ENCODE peak calls at places on chromosomes 5 and 9, in ten cellular contexts. Q, J, U, H, E, X, M, Z, F and I are unnamed samples.

GRCh38 chr5:147610798-147611197 is 100.9 kb upstream of the DPYSL3 start:
- DNase-seq in F (no peak), Q (no peak), H (no peak), Z (no peak), U (no peak), M (no peak), J (no peak), E (no peak), X (no peak), I (no peak)

GRCh38 chr9:14207352-14207995 is 106.5 kb downstream of the NFIB start:
- DNase-seq in M (no peak), F (no peak), X (no peak), Z (no peak), U (no peak), E (no peak), J (no peak), H (no peak), Q (no peak), I (no peak)

GRCh38 chr5:112390327-112390726 is 28.8 kb downstream of the EPB41L4A start:
- DNase-seq in U (peak), F (no peak), E (no peak), H (no peak), Z (peak), M (no peak), J (no peak), X (no peak), Q (no peak), I (peak)

GRCh38 chr5:124932791-124933600 is 186.6 kb upstream of the ZNF608 start:
- DNase-seq in F (peak), M (peak), U (no peak), E (no peak), Z (peak), X (no peak), J (peak), H (no peak), Q (no peak), I (no peak)

GRCh38 chr9:16985559-16986348 is 115.3 kb upstream of the BNC2 start:
- DNase-seq in E (no peak), Q (no peak), U (no peak), J (peak), H (no peak), F (peak), M (no peak), Z (no peak), X (no peak), I (peak)

GRCh38 chr5:141701341-141702119 is 19.5 kb upstream of the ARAP3 start:
- DNase-seq in E (peak), H (no peak), J (peak), Z (no peak), X (no peak), F (no peak), M (no peak), U (no peak), Q (no peak), I (no peak)

GRCh38 chr5:18072600-18072999 is 438.3 kb downstream of the TAF11L14 start:
- DNase-seq in Q (no peak), X (no peak), M (no peak), E (no peak), J (no peak), F (no peak), H (no peak), Z (no peak), U (no peak), I (no peak)

GRCh38 chr9:112176410-112177010 is 1.4 kb upstream of the SUSD1 start:
- DNase-seq in U (peak), J (no peak), Z (no peak), F (no peak), M (no peak), E (no peak), Q (no peak), H (no peak), X (no peak), I (no peak)

GRCh38 chr9:113484258-113484730 is 20.8 kb downstream of the RGS3 start:
- DNase-seq in X (no peak), M (peak), U (peak), F (peak), Z (peak), H (no peak), Q (no peak), J (peak), E (no peak), I (peak)

GRCh38 chr5:164345173-164345572 is 839.8 kb downstream of the MAT2B start:
- DNase-seq in M (no peak), Q (no peak), E (no peak), Z (peak), F (peak), J (peak), X (no peak), H (no peak), U (no peak), I (peak)

GRCh38 chr9:98333703-98334582 is 78.5 kb upstream of the TBC1D2 start:
- DNase-seq in H (no peak), X (no peak), F (peak), M (peak), E (no peak), Z (no peak), Q (peak), J (no peak), U (no peak), I (no peak)

GRCh38 chr5:87254035-87254434 is 13.6 kb upstream of the RASA1 start:
- DNase-seq in U (no peak), Q (no peak), X (no peak), M (no peak), Z (no peak), E (no peak), F (no peak), H (no peak), J (no peak), I (no peak)

GRCh38 chr5:80967500-80968181 is 7.5 kb downstream of the RASGRF2 start:
- DNase-seq in Z (no peak), H (peak), J (no peak), M (no peak), F (peak), X (peak), E (no peak), U (peak), Q (peak), I (peak)

GRCh38 chr9:92617951-92618510 is 51.9 kb downstream of the IPPK start:
- DNase-seq in J (no peak), M (peak), U (no peak), H (peak), Q (no peak), E (no peak), F (no peak), X (no peak), Z (no peak), I (no peak)

GRCh38 chr5:82413302-82414042 is 135.3 kb upstream of the RPS23 start:
- DNase-seq in M (no peak), J (no peak), Q (no peak), H (no peak), F (peak), Z (no peak), X (no peak), U (no peak), E (no peak), I (no peak)

GRCh38 chr5:126837242-126837641 is 60.3 kb downstream of the LMNB1 start:
- DNase-seq in H (no peak), U (no peak), Z (no peak), Q (no peak), M (no peak), F (no peak), E (no peak), J (no peak), X (no peak), I (no peak)

GRCh38 chr5:134541736-134542376 is 16.4 kb downstream of the JADE2 start:
- DNase-seq in F (peak), X (no peak), J (peak), Q (no peak), H (peak), Z (peak), E (no peak), U (no peak), M (no peak), I (peak)

GRCh38 chr9:98255064-98255577 is 328 bp downstream of the TBC1D2 start:
- DNase-seq in Z (peak), U (no peak), X (no peak), F (peak), Q (peak), M (no peak), H (peak), J (no peak), E (no peak), I (no peak)

GRCh38 chr5:138978085-138978484 is 103.0 kb upstream of the LRRTM2 start:
- DNase-seq in J (no peak), U (no peak), X (no peak), Z (no peak), E (no peak), Q (no peak), M (no peak), F (peak), H (no peak), I (no peak)

GRCh38 chr5:97101189-97101910 is 41.1 kb downstream of the LIX1 start:
- DNase-seq in F (peak), Q (no peak), Z (no peak), J (no peak), X (no peak), E (no peak), U (no peak), M (no peak), H (no peak), I (no peak)

GRCh38 chr9:96186601-96187011 is 115.4 kb downstream of the HSD17B3 start:
- DNase-seq in E (no peak), M (no peak), U (no peak), X (no peak), Z (peak), F (no peak), J (no peak), H (no peak), Q (no peak), I (peak)

GRCh38 chr5:74127377-74128338 is 501.7 kb downstream of the ARHGEF28 start:
- DNase-seq in H (no peak), U (peak), J (peak), E (no peak), Z (peak), M (no peak), X (peak), Q (peak), F (peak), I (peak)

GRCh38 chr5:169910393-169910792 is 69.9 kb downstream of the INSYN2B start:
- DNase-seq in Z (no peak), E (no peak), F (no peak), M (no peak), Q (no peak), H (no peak), U (no peak), X (no peak), J (no peak), I (no peak)

GRCh38 chr9:76717176-76717575 is 47.1 kb upstream of the PCA3 start:
- DNase-seq in U (no peak), X (no peak), F (no peak), J (no peak), Q (no peak), Z (no peak), M (no peak), H (no peak), E (no peak), I (no peak)

GRCh38 chr9:97307091-97307490 is 368 bp upstream of the CCDC180 start:
- DNase-seq in E (no peak), M (no peak), Q (peak), U (no peak), J (peak), H (peak), X (no peak), Z (peak), F (peak), I (peak)

GRCh38 chr5:52769061-52769460 is 18.7 kb upstream of the ITGA1 start:
- DNase-seq in E (no peak), X (no peak), J (no peak), U (no peak), Q (no peak), F (peak), H (no peak), Z (no peak), M (no peak), I (no peak)

GRCh38 chr9:8762676-8763075 is 963.1 kb upstream of the DMAC1 start:
- DNase-seq in Z (no peak), F (no peak), E (no peak), X (no peak), Q (no peak), M (no peak), J (no peak), U (no peak), H (no peak), I (no peak)

GRCh38 chr5:176653986-176654385 is 6.7 kb downstream of the TSPAN17 start:
- DNase-seq in Z (no peak), Q (no peak), H (no peak), U (no peak), E (no peak), X (no peak), J (no peak), F (no peak), M (no peak), I (no peak)

GRCh38 chr5:124662261-124662781 is 84.1 kb downstream of the ZNF608 start:
- DNase-seq in M (no peak), U (no peak), Z (peak), E (no peak), F (no peak), Q (no peak), J (no peak), X (peak), H (no peak), I (no peak)

GRCh38 chr5:445591-445990 is 2.6 kb downstream of the EXOC3 start:
- DNase-seq in J (peak), F (no peak), U (no peak), X (no peak), H (peak), E (no peak), Q (no peak), Z (no peak), M (peak), I (no peak)

GRCh38 chr5:177393206-177393765 is 7.2 kb downstream of the PFN3 start:
- DNase-seq in X (no peak), Q (no peak), U (no peak), F (no peak), M (no peak), H (no peak), E (no peak), J (no peak), Z (no peak), I (no peak)

GRCh38 chr9:114409103-114409780 is 21.5 kb upstream of the AKNA start:
- DNase-seq in M (no peak), X (no peak), E (no peak), Z (peak), H (no peak), Q (peak), J (no peak), U (no peak), F (peak), I (no peak)

GRCh38 chr5:137794863-137795262 is 40.7 kb upstream of the HNRNPA0 start:
- DNase-seq in F (no peak), U (no peak), M (no peak), X (no peak), Q (no peak), E (no peak), H (no peak), Z (no peak), J (no peak), I (no peak)

GRCh38 chr5:65927497-65928340 is 1.3 kb downstream of the ERBIN start:
- DNase-seq in M (no peak), Z (peak), F (peak), U (peak), H (no peak), E (no peak), Q (peak), J (no peak), X (peak), I (peak)

GRCh38 chr9:117795271-117795670 is 91.1 kb downstream of the TLR4 start:
- DNase-seq in M (no peak), U (no peak), E (no peak), H (no peak), X (no peak), F (no peak), Q (no peak), J (no peak), Z (no peak), I (no peak)

GRCh38 chr9:137318976-137319375 is 16.9 kb upstream of the NRARP start:
- DNase-seq in U (no peak), J (peak), M (peak), X (no peak), F (peak), H (peak), Z (no peak), E (no peak), Q (peak), I (no peak)

GRCh38 chr9:130938652-130939404 is at the start of gene FIBCD1:
- DNase-seq in F (peak), Z (no peak), U (no peak), E (peak), M (no peak), H (no peak), Q (peak), X (peak), J (no peak), I (no peak)

GRCh38 chr9:89986190-89986589 is 381.4 kb downstream of the GADD45G start:
- DNase-seq in E (no peak), F (no peak), H (no peak), M (no peak), J (no peak), Z (no peak), X (no peak), U (no peak), Q (no peak), I (no peak)

GRCh38 chr5:168482361-168482760 is 3.9 kb upstream of the RARS1 start:
- DNase-seq in F (no peak), E (no peak), J (no peak), U (no peak), Z (no peak), H (no peak), X (no peak), M (no peak), Q (no peak), I (no peak)

GRCh38 chr5:168489059-168489458 is 2.8 kb downstream of the RARS1 start:
- DNase-seq in Z (no peak), X (no peak), H (no peak), E (no peak), M (no peak), J (no peak), Q (no peak), F (no peak), U (no peak), I (no peak)

GRCh38 chr5:168481330-168481788 is 4.9 kb upstream of the RARS1 start:
- DNase-seq in H (no peak), Z (no peak), M (no peak), E (peak), J (no peak), F (no peak), Q (no peak), U (peak), X (no peak), I (no peak)

GRCh38 chr5:168480601-168481000 is 5.7 kb upstream of the RARS1 start:
- DNase-seq in H (no peak), F (no peak), X (no peak), Z (no peak), E (no peak), Q (no peak), M (no peak), U (no peak), J (no peak), I (no peak)

DNA sequence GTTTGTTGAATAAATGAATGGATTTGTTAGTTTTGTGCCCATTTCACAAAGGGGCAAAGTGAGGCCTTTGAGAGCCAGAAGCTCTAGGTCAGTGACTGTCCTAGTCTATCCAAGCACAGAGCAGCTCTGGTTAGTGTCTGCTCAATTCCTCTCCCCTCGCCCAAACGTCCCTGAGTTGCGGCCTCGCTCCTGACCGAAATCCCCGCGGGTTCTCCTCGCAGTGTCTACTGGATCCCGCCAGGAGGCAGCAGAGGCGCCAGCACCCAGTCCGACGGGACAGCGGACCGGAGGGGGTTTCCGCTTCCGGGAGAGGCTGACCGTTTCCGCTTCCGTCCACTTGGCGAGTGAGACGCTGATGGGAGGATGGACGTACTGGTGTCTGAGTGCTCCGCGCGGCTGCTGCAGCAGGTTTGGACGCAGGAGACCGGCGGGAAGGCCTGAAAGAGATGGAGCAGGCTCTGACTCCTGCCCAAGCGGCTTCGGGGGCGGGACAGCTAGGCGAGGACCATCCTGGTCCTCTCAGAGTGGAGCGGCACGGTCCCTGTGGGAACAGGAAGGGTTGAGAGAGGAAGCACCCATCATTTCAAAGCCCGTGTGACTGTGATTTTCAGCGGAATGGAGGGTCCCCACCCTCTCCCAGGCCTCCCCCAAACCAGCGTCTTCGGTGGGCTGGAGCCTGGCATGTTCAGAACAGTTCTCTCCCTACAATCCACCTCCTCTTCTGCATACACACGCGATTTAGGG is at the start of gene RARS1:
- DNase-seq in M (peak), U (peak), Z (peak), F (peak), H (peak), Q (peak), J (peak), E (peak), X (peak), I (peak)
- TF ChIP-seq POLR2A in M (peak), U (peak), Z (peak), F (peak), H (peak), Q (peak), J (no peak), E (peak), X (peak), I (peak)

DNA sequence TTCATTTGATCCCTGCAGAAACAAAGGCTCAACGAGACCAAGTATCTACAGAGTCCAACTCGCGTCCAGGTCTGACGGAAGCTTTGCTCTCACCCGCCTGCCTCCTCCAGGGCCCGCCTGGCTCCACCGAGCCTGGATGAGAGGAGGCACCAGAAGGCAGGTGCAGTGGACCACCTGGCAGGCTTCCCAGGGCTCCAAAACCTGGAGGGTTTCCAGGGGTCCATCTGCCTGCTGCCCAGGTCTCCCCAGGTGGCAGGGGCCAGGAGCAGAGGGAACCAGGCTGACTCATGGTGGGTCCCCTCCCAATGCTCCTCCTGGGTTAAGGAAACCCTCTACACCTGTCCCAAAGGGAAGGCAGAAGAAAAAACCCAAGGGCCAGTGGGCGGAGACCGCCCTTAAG is 59.5 kb downstream of the VAV2 start:
- DNase-seq in M (no peak), Z (no peak), H (no peak), Q (no peak), U (no peak), X (no peak), E (no peak), F (no peak), J (no peak), I (no peak)
- TF ChIP-seq POLR2A in M (no peak), Z (no peak), H (no peak), Q (no peak), U (no peak), X (no peak), E (no peak), F (no peak), J (no peak), I (no peak)

DNA sequence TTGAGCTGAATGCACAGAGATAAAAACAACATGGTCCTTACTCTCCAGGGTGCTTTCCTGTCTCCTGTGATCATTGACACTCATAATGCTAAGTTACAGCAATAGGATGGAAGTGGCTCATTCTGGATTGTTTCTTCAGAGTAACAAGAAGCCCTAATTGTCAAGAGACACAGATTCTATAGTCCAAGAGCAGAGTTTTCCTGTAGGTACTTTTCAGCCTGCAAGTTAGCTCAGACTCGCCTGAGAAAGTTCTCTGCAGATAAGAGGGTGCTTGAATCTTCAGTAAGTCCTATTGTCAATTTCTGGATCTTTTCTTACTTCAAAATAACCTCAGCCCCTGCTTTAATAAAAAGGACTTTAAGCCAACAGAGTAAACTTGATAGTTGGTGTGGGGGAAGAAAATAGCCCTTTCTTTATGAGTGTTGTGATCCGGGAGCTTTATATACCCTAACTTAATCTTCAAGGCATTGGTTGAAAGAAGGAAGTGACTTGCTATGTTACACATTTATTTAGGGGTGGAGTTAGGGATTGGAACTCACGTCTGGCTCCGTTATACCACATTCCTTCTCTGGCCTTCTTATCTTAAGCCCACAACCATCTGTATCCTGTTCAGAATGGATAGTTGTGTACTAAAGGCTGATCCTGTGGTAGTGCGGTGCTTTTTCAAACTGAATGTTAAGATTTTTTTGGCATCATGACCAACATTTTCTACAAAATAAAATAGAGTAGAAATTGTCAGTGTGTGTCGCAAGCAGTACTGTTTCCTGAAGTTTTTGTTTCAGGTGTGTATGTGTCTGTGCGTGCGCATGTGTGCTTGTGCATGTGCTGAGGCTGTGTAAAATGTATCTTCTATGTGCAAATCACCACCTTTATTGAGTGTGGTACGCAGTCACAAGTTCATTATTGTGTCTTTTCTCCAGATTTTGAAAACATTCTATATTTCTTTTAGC is 173.9 kb downstream of the WDR70 start:
- DNase-seq in M (no peak), U (no peak), Z (no peak), J (no peak), H (no peak), Q (no peak), X (no peak), F (peak), E (no peak), I (no peak)
- TF ChIP-seq POLR2A in M (no peak), U (no peak), Z (no peak), J (no peak), H (no peak), Q (no peak), X (no peak), F (no peak), E (no peak), I (no peak)

GRCh38 chr5:61162010-61162831 is at the start of gene SMIM15:
- DNase-seq in J (peak), M (peak), E (peak), H (peak), X (peak), Q (peak), F (peak), Z (peak), U (peak), I (peak)
- TF ChIP-seq POLR2A in J (no peak), M (no peak), E (peak), H (peak), X (peak), Q (peak), F (peak), Z (peak), U (peak), I (no peak)